ENCODE peak calls at places on chromosomes 6 and 20, in eight cellular contexts. Z is memory B cell, K is NCI-H460, J is anterior cingulate cortex, S is lung microvascular endothelial cell, Q is DND-41, E is IMR-90, D is NCI-H226. R is an unnamed sample.

GRCh38 chr20:64256282-64256947 is 867 bp downstream of the PCMTD2 start:
- DNase-seq in K (no peak), E (peak; percentile 10), J (no peak), Z (no peak), Q (no peak), S (no peak), D (no peak), R (no peak)

GRCh38 chr20:43642548-43642947 is 24.4 kb upstream of the MYBL2 start:
- DNase-seq in E (no peak), J (no peak), S (no peak), Z (no peak), K (no peak), D (no peak), Q (no peak), R (no peak)

GRCh38 chr6:98921038-98921437 is 26.7 kb downstream of the FBXL4 start:
- DNase-seq in S (peak; percentile 29), D (no peak), J (no peak), K (no peak), E (peak; percentile 10), Z (no peak), Q (no peak), R (no peak)

GRCh38 chr6:41604006-41604405 is 34.3 kb upstream of the MDFI start:
- DNase-seq in S (no peak), E (no peak), Z (no peak), K (no peak), J (no peak), D (no peak), Q (no peak), R (no peak)

GRCh38 chr6:136502791-136503190 is 47.4 kb downstream of the MAP7 start:
- DNase-seq in D (no peak), J (no peak), K (no peak), E (no peak), Q (no peak), Z (no peak), S (no peak), R (no peak)

GRCh38 chr6:117233146-117233545 is 32.2 kb upstream of the VGLL2 start:
- DNase-seq in J (no peak), D (peak; percentile 37), E (no peak), Z (no peak), K (no peak), Q (no peak), S (no peak), R (no peak)

GRCh38 chr20:46898433-46898832 is 3.8 kb downstream of the EYA2 start:
- DNase-seq in S (no peak), J (no peak), D (no peak), E (no peak), Q (no peak), K (no peak), Z (no peak), R (peak; percentile 65)

GRCh38 chr6:79127660-79128059 is 49.6 kb upstream of the PHIP start:
- DNase-seq in S (peak; percentile 4), K (no peak), E (no peak), J (no peak), Q (no peak), Z (no peak), D (no peak), R (no peak)

GRCh38 chr6:2999005-2999620 is 581 bp upstream of the NQO2 start:
- DNase-seq in Z (no peak), S (peak; percentile 74), J (peak; percentile 45), D (peak; percentile 62), E (peak; percentile 78), Q (peak; percentile 33), K (peak; percentile 66), R (no peak)

GRCh38 chr6:41693866-41694265 is 41.5 kb downstream of the TFEB start:
- DNase-seq in D (no peak), E (no peak), J (peak; percentile 95), K (no peak), S (no peak), Z (no peak), Q (no peak), R (no peak)

GRCh38 chr20:36446557-36446956 is 94.8 kb upstream of the MYL9 start:
- DNase-seq in D (no peak), Z (no peak), K (no peak), E (no peak), Q (no peak), J (no peak), S (no peak), R (no peak)

GRCh38 chr6:52573295-52573694 is 3.6 kb downstream of the TRAM2 start:
- DNase-seq in Z (no peak), E (no peak), S (no peak), K (no peak), Q (no peak), D (no peak), J (no peak), R (no peak)

GRCh38 chr6:36378936-36379335 is 8.5 kb downstream of the ETV7 start:
- DNase-seq in Z (no peak), E (no peak), S (no peak), K (no peak), Q (no peak), D (no peak), J (no peak), R (no peak)

GRCh38 chr6:93017626-93018025 is 401.7 kb downstream of the EPHA7 start:
- DNase-seq in Q (no peak), K (no peak), J (no peak), Z (no peak), D (no peak), E (no peak), S (no peak), R (no peak)

R was measured in NCI-H748 treated with DMSO at 0.1 percent for 48 hours.